ENCODE peak calls at places on chromosome 19, in four cellular contexts. One of them, this sample, is unnamed. For H3K4me1, the result is how much of the 10 kb centered on the place peaks cover.

GRCh38 chr19:18603958-18604819 is 2.4 kb downstream of the CRLF1 start:
- DNase-seq in testis: no peak
- DNase-seq in fibroblast of lung: no peak
- DNase-seq in hepatocyte: no peak
- DNase-seq in this sample: no peak

GRCh38 chr19:7450243-7451223 is 38.3 kb downstream of the PEX11G start:
- DNase-seq in testis: no peak
- DNase-seq in fibroblast of lung: peak
- DNase-seq in hepatocyte: peak
- DNase-seq in this sample: no peak

GRCh38 chr19:18660051-18660910 is 23.2 kb upstream of the CRTC1 start:
- DNase-seq in testis: no peak
- DNase-seq in fibroblast of lung: peak
- DNase-seq in hepatocyte: no peak
- DNase-seq in this sample: no peak

GRCh38 chr19:5691930-5692784 is 2.1 kb downstream of the RPL36 start:
- DNase-seq in testis: no peak
- DNase-seq in fibroblast of lung: no peak
- DNase-seq in hepatocyte: peak
- DNase-seq in this sample: peak

GRCh38 chr19:28744014-28744413 is 468.9 kb downstream of the UQCRFS1 start:
- DNase-seq in testis: no peak
- DNase-seq in fibroblast of lung: no peak
- DNase-seq in hepatocyte: no peak
- DNase-seq in this sample: no peak

GRCh38 chr19:42122691-42123607 is 9.3 kb downstream of the POU2F2 start:
- DNase-seq in testis: no peak
- DNase-seq in fibroblast of lung: no peak
- DNase-seq in hepatocyte: no peak
- DNase-seq in this sample: no peak

GRCh38 chr19:51514866-51515481 is 13.4 kb upstream of the SIGLEC12 start:
- DNase-seq in testis: no peak
- DNase-seq in fibroblast of lung: peak
- DNase-seq in hepatocyte: peak
- DNase-seq in this sample: no peak

GRCh38 chr19:7874080-7874856 is at the start of gene PRR36:
- DNase-seq in testis: peak
- DNase-seq in fibroblast of lung: no peak
- DNase-seq in hepatocyte: peak
- DNase-seq in this sample: peak

DNA sequence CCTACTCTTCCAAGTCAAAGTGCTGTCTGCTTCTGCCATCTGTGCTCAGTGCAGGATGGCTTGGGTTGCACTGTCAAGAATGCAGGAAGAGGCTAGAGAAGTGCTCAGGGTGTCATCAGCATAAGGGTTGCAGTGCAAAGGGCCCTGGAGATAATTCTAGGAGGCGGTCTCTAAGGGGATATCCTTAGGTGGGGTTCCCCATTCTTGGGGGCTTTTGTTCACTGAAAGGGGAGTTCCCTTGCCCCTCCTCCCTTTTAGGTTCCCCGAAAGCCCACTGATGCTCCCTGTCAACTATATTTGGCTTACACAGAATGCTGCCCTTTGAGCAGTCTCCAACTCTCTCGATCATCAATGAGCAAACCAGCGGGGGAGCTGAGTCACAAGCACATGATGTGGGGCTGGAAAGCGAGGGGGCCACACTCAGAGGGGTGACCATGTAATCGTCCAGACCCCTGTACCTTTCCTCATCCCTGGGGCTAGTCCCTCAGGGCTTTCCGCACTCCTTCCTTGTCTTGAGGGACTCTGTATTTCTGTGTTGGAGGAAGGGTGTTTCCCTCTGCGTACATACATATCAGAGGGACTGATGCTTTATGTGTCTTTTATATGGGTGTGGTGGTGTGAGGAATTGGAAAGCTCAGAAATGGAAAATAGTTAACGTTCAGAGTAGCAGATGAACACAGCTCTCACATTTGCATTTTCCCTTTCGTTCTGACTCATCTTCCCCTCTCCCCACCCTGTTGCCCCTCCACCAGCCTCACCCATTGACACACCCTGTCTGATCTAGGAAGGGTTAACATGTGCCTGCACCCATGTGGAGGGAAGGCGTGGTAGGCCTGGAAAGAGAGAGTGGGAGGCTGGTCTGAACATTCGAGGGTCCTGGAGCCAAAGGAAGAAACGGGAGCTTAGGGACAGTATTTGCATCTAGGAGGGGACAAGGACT is 6.7 kb downstream of the ZBTB32 start:
- DNase-seq in testis: no peak
- DNase-seq in fibroblast of lung: no peak
- DNase-seq in hepatocyte: no peak
- DNase-seq in this sample: no peak
- H3K4me1 ChIP-seq in testis: under half
- H3K4me1 ChIP-seq in fibroblast of lung: under half
- H3K4me1 ChIP-seq in hepatocyte: under half
- H3K4me1 ChIP-seq in this sample: under half

GRCh38 chr19:15072930-15073647 is 8.9 kb upstream of the OR1I1 start:
- DNase-seq in testis: no peak
- DNase-seq in fibroblast of lung: no peak
- DNase-seq in hepatocyte: peak
- DNase-seq in this sample: peak
- TF ChIP-seq CTCF in testis: no peak
- TF ChIP-seq CTCF in fibroblast of lung: no peak
- TF ChIP-seq CTCF in hepatocyte: no peak
- TF ChIP-seq CTCF in this sample: peak

DNA sequence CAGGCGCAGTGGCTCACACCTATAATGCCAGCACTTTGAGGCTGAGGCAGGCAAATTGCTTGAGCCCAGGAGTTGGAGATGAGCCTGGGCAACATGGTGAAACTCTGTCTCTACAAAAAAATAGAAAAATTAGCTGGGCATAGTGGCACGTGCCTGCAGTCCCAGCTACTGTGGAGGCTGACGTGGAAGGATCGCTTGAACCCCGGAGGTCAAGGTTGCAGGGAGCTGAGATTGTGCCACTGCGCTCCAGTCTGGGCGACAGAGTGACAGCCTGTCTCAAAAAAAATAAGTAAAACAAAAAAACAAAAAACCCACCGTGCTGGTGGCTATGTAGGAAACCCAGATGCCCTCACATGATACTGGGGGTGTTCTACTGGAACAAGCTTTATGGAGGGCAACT is 16.4 kb downstream of the PHLDB3 start:
- DNase-seq in testis: no peak
- DNase-seq in fibroblast of lung: no peak
- DNase-seq in hepatocyte: no peak
- DNase-seq in this sample: no peak
- H3K4me1 ChIP-seq in testis: under half
- H3K4me1 ChIP-seq in fibroblast of lung: under half
- H3K4me1 ChIP-seq in hepatocyte: under half
- H3K4me1 ChIP-seq in this sample: under half

DNA sequence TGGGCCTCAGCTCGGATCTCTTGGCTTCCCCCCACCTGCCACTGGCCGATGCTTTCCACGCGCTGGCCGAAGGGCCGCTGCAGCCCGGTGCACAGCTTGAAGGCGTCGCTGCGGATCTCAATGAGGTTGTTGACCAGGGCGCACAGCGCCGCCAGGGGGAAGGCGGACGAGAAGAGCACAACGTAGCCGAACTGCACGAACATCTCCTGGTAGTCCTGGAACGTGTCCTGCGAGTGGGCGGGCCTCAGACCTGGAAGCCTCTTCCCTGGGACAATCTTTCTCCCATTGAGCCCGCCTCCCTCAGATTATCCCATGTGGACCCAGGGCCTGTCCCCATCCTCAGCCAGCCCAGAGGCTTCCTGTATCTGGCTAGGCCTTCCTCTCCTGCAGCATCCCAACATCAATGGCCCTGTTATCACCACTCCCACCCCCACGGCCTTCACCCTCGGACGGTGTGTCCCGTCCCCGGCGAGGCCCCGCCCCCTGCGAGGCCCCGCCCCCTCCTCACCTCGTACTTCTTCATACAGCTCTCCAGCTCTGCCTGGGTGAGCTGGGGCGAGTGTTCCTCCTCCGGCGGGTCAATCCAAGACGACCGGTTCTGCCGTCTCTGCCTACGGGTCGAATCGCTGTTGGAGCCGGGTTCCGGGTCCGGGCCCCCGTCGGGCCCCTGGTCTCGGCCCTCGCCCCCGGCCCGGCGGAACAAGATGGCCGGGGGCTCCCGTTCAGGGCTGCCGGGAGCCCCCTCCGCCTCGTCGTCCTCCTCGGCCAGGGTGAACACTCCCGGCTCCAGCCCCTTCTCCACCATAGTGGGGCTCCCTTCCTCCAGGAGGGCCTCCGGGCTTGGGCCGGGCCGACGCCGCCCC is 6.8 kb downstream of the ANO8 start:
- DNase-seq in testis: peak
- DNase-seq in fibroblast of lung: peak
- DNase-seq in hepatocyte: peak
- DNase-seq in this sample: no peak
- TF ChIP-seq CTCF in testis: no peak
- TF ChIP-seq CTCF in fibroblast of lung: peak
- TF ChIP-seq CTCF in hepatocyte: peak
- TF ChIP-seq CTCF in this sample: no peak

DNA sequence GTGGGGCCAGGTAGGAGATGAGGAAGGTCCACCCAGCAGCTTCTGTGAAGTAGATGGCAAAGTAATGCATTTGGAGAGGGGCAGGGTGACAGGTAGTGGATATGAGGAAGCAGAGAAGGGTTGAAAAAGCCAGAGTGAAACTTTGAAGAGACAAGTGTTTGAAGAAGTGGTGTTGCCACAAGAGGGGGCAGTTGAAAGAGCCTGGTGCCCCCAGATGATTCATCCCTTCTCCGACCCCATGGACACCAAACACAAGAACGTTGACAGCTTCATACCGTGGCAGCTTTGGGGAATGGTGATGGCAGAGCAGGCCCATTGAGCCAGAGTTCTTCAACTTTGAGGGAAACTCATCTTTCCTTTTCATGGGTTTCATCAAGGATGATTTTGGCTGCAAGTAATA is 19.9 kb downstream of the IFNL3 start:
- DNase-seq in testis: no peak
- DNase-seq in fibroblast of lung: no peak
- DNase-seq in hepatocyte: no peak
- DNase-seq in this sample: no peak
- H3K4me1 ChIP-seq in testis: under half
- H3K4me1 ChIP-seq in fibroblast of lung: under half
- H3K4me1 ChIP-seq in hepatocyte: under half
- H3K4me1 ChIP-seq in this sample: under half

GRCh38 chr19:39197808-39198207 is 1.0 kb downstream of the NCCRP1 start:
- DNase-seq in testis: no peak
- DNase-seq in fibroblast of lung: no peak
- DNase-seq in hepatocyte: no peak
- DNase-seq in this sample: no peak
- TF ChIP-seq CTCF in testis: no peak
- TF ChIP-seq CTCF in fibroblast of lung: no peak
- TF ChIP-seq CTCF in hepatocyte: no peak
- TF ChIP-seq CTCF in this sample: peak